ENCODE peak calls at places on chromosomes 13 and 19, in five cellular contexts. J is nephron progenitor cell, Y is transverse colon, Q is fibroblast of mammary gland, N is vagina. S is an unnamed sample.

GRCh38 chr13:98896868-98897144 is 81.1 kb downstream of the DOCK9 start:
- DNase-seq in Q (no peak), Y (no peak), N (no peak), J (no peak), S (no peak)

GRCh38 chr13:102651892-102652291 is 43.0 kb downstream of the METTL21C start:
- DNase-seq in Y (no peak), Q (peak; percentile 51), N (no peak), J (peak; percentile 10), S (no peak)

GRCh38 chr13:66937423-66937822 is 292.7 kb downstream of the PCDH9 start:
- DNase-seq in Y (no peak), J (no peak), Q (no peak), N (no peak), S (no peak)

GRCh38 chr13:101757446-101758039 is 305.1 kb downstream of the ITGBL1 start:
- DNase-seq in N (no peak), J (no peak), Y (no peak), Q (peak; percentile 63), S (no peak)

GRCh38 chr19:5041168-5042038 is 72.5 kb downstream of the KDM4B start:
- DNase-seq in Y (no peak), Q (peak; percentile 47), N (no peak), J (no peak), S (no peak)

GRCh38 chr13:74945637-74946036 is 536.3 kb downstream of the TBC1D4 start:
- DNase-seq in N (no peak), J (no peak), Q (no peak), Y (no peak), S (no peak)

GRCh38 chr13:39108746-39109145 is 70.5 kb downstream of the NHLRC3 start:
- DNase-seq in J (no peak), Q (no peak), Y (no peak), N (no peak), S (no peak)

GRCh38 chr13:51629711-51630575 is 45.7 kb downstream of the WDFY2 start:
- DNase-seq in N (no peak), J (no peak), Q (no peak), Y (no peak), S (no peak)

GRCh38 chr13:113786262-113786841 is 27.3 kb downstream of the TMEM255B start:
- DNase-seq in Y (no peak), J (no peak), N (no peak), Q (peak; percentile 60), S (peak; percentile 17)

GRCh38 chr13:75618308-75618707 is 17.8 kb upstream of the LMO7 start:
- DNase-seq in N (no peak), J (no peak), Q (no peak), Y (no peak), S (no peak)

GRCh38 chr13:49690133-49690989 is 925 bp downstream of the EBPL start:
- DNase-seq in Q (peak; percentile 59), N (no peak), Y (peak; percentile 31), J (no peak), S (no peak)

GRCh38 chr13:100124265-100124664 is 35.4 kb downstream of the PCCA start:
- DNase-seq in J (no peak), Q (peak; percentile 25), Y (no peak), N (no peak), S (no peak)

GRCh38 chr19:14096272-14096992 is 5.9 kb upstream of the SAMD1 start:
- DNase-seq in N (no peak), Y (no peak), J (no peak), Q (no peak), S (no peak)

GRCh38 chr13:97295279-97296182 is 73.4 kb downstream of the MBNL2 start:
- DNase-seq in Q (peak; percentile 89), J (no peak), Y (no peak), N (no peak), S (no peak)

GRCh38 chr13:21116141-21116540 is 54.8 kb upstream of the LATS2 start:
- DNase-seq in Y (no peak), J (no peak), N (no peak), Q (no peak), S (no peak)

GRCh38 chr13:21069561-21070004 is 8.2 kb upstream of the LATS2 start:
- DNase-seq in Q (peak; percentile 98), N (no peak), J (no peak), Y (no peak), S (no peak)

GRCh38 chr13:94073006-94073744 is 406.3 kb downstream of the DCT start:
- DNase-seq in Y (no peak), N (no peak), Q (peak; percentile 93), J (no peak), S (no peak)

GRCh38 chr19:5063873-5064645 is 95.1 kb downstream of the KDM4B start:
- DNase-seq in Q (no peak), N (no peak), J (no peak), Y (no peak), S (no peak)

GRCh38 chr13:113204378-113204734 is 4.1 kb downstream of the PCID2 start:
- DNase-seq in N (no peak), Q (no peak), J (no peak), Y (no peak), S (no peak)

GRCh38 chr19:2476451-2477140 is 669 bp downstream of the GADD45B start:
- DNase-seq in Y (peak; percentile 67), Q (peak; percentile 64), N (no peak), J (peak; percentile 65), S (no peak)

GRCh38 chr19:54881884-54882283 is 7.8 kb downstream of the FCAR start:
- DNase-seq in J (no peak), N (no peak), Y (no peak), Q (no peak), S (no peak)

GRCh38 chr19:54883228-54883627 is 9.2 kb downstream of the FCAR start:
- DNase-seq in J (no peak), N (no peak), Y (no peak), Q (no peak), S (no peak)

GRCh38 chr19:54882758-54883157 is 8.7 kb downstream of the FCAR start:
- DNase-seq in Y (no peak), Q (no peak), N (no peak), J (no peak), S (no peak)
- TF ChIP-seq CTCF in Y (no peak), Q (no peak), N (no peak), J (no peak), S (no peak)

GRCh38 chr13:111115051-111115840 is at the start of gene ARHGEF7:
- DNase-seq in N (no peak), Y (no peak), Q (no peak), J (peak; percentile 65), S (no peak)

GRCh38 chr13:111112196-111112595 is 2.9 kb upstream of the ARHGEF7 start:
- DNase-seq in Q (no peak), J (no peak), Y (no peak), N (no peak), S (no peak)

GRCh38 chr13:111114362-111115050 is 604 bp upstream of the ARHGEF7 start:
- DNase-seq in J (peak; percentile 54), N (no peak), Y (peak; percentile 31), Q (peak; percentile 47), S (no peak)

GRCh38 chr13:111110054-111110453 is 5.1 kb upstream of the ARHGEF7 start:
- DNase-seq in J (no peak), Q (no peak), Y (no peak), N (no peak), S (no peak)

DNA sequence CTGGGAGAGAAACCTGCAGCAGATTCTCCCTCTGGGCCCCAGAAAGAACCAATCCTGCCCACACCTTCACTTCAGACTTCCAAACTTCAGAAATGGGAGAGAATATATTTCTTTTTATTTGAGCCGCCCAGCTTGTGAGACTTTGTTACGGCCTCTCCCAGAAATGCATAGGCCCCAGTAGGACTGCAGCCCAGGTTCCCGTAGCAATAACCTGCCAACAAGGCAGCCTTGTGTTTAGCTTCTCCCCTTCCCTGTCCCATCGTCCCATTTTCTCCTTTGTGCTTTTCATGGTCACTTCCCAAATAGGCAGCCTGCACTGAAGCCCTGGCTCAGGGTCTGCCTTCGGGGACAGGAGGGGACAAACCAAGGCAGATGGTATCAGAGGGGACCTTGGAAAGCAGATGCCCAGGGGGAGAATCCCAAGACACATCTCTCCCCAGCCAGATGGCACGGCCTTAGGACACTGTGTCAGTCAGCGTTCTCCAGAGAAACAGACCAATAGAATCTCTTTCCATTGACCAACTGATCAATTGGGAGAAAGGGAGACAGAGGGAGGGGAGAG is 3.7 kb upstream of the ARHGEF7 start:
- DNase-seq in J (no peak), N (no peak), Q (no peak), Y (no peak), S (no peak)
- TF ChIP-seq CTCF in J (no peak), N (no peak), Q (no peak), Y (no peak), S (no peak)

DNA sequence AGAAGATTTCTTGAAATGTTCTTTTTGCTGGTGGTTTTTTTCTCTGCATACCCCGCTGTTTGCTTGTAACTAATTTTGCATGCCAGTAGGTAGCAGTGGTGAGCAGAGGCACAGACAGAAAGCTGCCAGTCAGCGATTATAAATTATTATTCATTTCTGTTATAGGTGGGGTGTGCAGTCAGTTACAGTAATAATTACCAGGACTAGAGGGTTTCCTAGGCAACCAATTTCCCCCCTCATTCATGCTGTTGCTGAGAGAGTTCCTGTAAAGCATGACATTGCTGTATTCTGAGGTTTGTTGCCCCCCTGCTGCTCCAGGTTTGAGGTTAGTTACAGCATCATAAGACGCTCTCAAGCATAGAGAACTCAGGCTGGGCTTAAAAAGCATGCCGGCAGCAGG is 104.5 kb downstream of the URI1 start:
- DNase-seq in Q (peak; percentile 4), Y (no peak), J (no peak), N (no peak), S (no peak)
- TF ChIP-seq CTCF in Q (peak; percentile 38), Y (no peak), J (peak; percentile 41), N (no peak), S (no peak)

GRCh38 chr19:48186541-48186991 is 16.1 kb downstream of the ZSWIM9 start:
- DNase-seq in J (no peak), Q (no peak), Y (no peak), N (no peak), S (no peak)

GRCh38 chr19:48194041-48194871 is 23.8 kb downstream of the ZSWIM9 start:
- DNase-seq in N (no peak), Q (no peak), J (peak; percentile 16), Y (no peak), S (no peak)

GRCh38 chr19:48192750-48193149 is 22.3 kb downstream of the ZSWIM9 start:
- DNase-seq in Y (no peak), N (no peak), J (no peak), Q (no peak), S (no peak)

GRCh38 chr19:48186015-48186414 is 15.5 kb downstream of the ZSWIM9 start:
- DNase-seq in Y (no peak), N (no peak), J (no peak), Q (no peak), S (no peak)

DNA sequence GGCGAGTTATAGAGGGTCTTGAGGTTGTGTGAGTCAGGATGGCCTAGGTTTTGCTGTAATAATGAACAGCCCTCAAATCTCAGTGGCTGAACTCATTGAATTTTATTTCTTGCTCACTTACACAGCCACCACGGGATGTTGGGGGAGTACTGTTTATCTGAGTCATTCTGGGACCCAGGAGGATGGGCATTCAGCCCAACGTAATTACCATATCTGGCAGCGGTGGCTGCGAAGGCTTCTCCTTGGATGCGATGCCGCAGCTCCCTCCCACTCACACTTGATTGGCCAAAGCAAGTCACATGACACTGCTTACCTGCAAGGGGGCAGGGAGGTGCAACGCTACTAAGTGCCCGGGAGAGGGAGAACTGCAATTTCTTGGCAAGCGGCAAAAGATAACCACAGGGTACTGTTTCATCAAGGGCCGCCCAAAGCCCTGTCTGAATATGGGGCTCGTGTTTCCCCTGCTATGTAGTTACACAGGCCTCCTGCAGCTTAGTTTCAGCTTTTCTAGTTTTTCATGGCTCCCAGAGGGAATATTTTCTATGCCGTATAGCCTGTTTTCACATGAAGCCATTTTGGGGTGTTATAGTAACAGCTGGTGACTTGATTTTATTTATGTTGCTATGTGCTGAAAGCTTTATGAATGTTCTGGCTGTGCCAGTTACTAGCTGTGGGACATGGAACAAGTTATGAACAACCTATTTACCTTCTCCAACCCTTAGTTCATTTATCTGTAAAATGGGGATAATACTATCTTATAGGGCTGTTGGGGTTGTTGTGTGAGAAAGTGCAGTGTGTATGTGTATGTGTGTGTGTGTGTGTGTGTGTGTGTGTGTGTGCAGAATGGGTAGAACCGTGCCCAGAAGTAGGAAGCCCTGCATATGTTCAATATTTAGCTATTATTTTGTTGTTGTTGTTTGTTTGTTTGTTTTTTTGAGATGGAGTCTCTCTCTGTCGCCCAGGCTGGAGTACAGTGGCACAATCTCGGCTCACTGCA is 20.1 kb downstream of the ZSWIM9 start:
- DNase-seq in Y (peak; percentile 26), N (no peak), J (peak; percentile 57), Q (peak; percentile 82), S (no peak)
- TF ChIP-seq CTCF in Y (no peak), N (no peak), J (peak; percentile 37), Q (no peak), S (no peak)